ENCODE peak calls at places on chromosomes 5 and 9, in five cellular contexts. Q, U, I, H and L are unnamed samples.

GRCh38 chr9:131420913-131421312 is 27.0 kb downstream of the PRRC2B start:
- DNase-seq in U (no peak), H (peak), I (no peak), Q (no peak), L (no peak)

GRCh38 chr9:100601216-100601615 is 23.3 kb downstream of the CAVIN4 start:
- DNase-seq in U (peak), H (peak), I (no peak), Q (no peak), L (peak)

GRCh38 chr5:16065810-16066209 is 113.8 kb downstream of the MARCHF11 start:
- DNase-seq in H (no peak), I (no peak), U (no peak), Q (no peak), L (no peak)

GRCh38 chr9:77807846-77808749 is 160.0 kb upstream of the GNA14 start:
- DNase-seq in U (no peak), Q (no peak), I (no peak), H (peak), L (no peak)

GRCh38 chr5:53031695-53032096 is 42.5 kb downstream of the ITGA2 start:
- DNase-seq in H (peak), Q (no peak), I (no peak), U (no peak), L (no peak)

GRCh38 chr5:55407059-55407684 is 99.4 kb downstream of the MTREX start:
- DNase-seq in H (peak), Q (no peak), U (no peak), I (no peak), L (peak)

GRCh38 chr5:149895416-149896345 is 48.9 kb downstream of the PDE6A start:
- DNase-seq in I (no peak), U (no peak), H (peak), Q (no peak), L (no peak)

GRCh38 chr9:123724211-123724831 is 205.6 kb downstream of the DENND1A start:
- DNase-seq in Q (no peak), U (no peak), I (no peak), H (peak), L (peak)

GRCh38 chr5:169150108-169150507 is 150.8 kb downstream of the SLIT3 start:
- DNase-seq in I (no peak), U (no peak), Q (no peak), H (no peak), L (no peak)

GRCh38 chr9:133437753-133438531 is 15.8 kb downstream of the ADAMTS13 start:
- DNase-seq in I (no peak), U (no peak), H (no peak), Q (no peak), L (peak)
- TF ChIP-seq CTCF in I (no peak), U (no peak), H (peak), Q (no peak), L (peak)

DNA sequence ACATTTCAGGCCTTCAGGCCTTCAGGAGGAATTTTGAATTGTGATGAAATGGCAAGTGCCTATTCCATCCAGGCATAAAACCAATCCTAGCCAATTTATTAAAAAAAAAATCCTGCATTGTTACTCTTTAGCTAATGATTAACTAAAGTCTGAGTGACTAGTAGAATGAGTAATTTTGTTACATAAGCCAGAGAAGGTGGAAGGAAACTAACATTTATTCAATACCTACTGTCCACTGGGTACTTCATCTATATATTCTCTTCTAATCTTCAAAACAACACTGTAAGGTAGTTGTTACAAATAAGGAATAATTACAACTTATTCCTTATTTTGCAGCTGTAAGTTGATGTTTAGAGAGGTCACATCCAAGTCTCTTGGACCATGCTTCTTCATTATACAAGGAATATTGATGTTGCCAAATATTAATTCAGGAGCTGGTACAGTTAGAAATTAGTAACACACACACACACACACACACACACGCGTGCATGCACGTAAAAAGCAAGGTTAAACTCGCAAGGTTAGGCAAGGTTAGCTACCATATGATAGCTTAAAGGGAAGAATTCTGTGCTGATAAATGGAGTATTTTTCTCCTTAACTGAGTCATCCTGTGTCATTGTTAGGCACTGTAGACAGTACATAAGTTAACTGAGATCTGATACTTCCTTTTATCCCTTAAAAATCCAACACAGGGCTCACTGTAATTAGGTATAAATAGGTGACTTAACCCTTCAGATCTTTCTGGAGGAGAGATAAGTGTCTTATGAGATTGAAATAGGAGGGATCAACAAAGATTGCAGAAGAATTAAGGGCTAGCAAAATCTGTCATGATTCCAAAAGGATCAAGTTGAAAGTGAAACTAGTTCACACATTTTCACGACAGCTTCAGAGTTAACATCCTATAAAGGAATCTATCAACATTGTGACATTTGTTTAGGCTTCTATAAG is 596.9 kb downstream of the PDE4D start:
- DNase-seq in I (no peak), Q (no peak), H (peak), U (no peak), L (no peak)
- H3K4me3 ChIP-seq in I (no peak), Q (peak), H (no peak), U (peak), L (no peak)

DNA sequence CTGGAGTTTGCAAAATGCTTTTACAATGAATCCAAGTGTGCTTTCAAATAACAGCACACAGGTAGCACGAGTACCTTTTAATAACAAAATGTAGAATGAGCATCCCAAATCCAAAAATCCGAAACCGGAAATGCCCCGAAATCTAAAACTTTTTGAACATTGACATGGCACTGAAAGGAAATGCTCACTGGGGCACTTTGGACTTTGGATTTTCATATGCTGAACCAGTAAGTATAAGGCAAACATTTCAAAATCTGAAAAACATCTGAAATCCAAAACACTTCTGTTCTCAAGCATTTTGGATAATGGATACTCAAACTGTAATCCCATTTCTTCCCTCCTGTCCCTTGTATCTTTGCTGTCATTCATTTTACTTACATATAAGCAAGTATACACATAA is 50.1 kb downstream of the GCNT4 start:
- DNase-seq in I (no peak), Q (no peak), H (no peak), U (no peak), L (no peak)
- TF ChIP-seq CTCF in I (no peak), Q (no peak), H (no peak), U (no peak), L (no peak)

GRCh38 chr5:173971681-173972080 is 17.3 kb upstream of the C5orf47 start:
- DNase-seq in Q (no peak), H (no peak), U (no peak), I (no peak), L (no peak)

GRCh38 chr5:173974688-173975239 is 14.2 kb upstream of the C5orf47 start:
- DNase-seq in U (no peak), I (no peak), Q (no peak), H (no peak), L (no peak)

GRCh38 chr5:173970878-173971650 is 17.9 kb upstream of the C5orf47 start:
- DNase-seq in H (no peak), U (no peak), Q (peak), I (no peak), L (no peak)

GRCh38 chr5:173973614-173973969 is 15.4 kb upstream of the C5orf47 start:
- DNase-seq in H (no peak), U (peak), I (no peak), Q (no peak), L (no peak)

DNA sequence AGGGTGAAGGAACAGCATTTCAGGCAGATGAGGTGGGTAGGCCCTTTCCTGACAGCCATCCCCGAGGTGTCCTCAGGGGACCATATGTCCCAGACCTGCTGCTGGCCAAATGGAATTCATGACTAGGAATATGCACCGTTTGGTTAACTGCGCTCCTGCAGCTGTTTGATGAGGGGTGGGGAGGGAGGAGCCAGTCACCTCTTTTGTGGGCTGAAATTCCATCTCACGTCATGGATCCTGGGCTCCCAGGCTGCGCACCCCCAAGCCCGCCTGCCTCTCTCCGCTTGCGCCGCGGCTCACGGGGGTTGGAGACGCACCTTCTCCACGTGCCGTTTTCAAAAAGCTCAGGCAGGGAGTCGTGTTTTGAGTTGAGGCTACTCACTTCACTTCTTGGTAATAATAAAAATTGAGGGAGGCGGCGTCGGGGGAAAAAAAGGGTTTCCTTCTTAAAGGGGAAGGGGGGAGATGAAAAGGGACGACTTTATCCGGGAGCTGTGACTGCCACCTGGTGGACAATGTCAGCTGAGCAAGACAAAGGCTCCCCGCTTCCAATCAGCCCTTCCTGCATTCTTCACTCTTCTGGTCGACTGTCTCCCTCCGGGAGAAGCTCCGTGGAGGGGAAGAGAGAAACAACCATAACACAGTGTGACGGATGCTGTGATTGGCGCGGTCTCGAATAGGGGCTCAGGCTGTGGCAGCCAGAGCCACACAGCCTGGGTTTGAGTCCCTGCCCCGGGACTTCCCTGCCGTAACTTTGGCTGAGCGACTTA is 15.9 kb upstream of the C5orf47 start:
- DNase-seq in Q (peak), U (peak), H (peak), I (peak), L (peak)
- H3K4me3 ChIP-seq in Q (peak), U (peak), H (peak), I (peak), L (peak)

GRCh38 chr5:8864053-8864452 is 681.8 kb downstream of the SEMA5A start:
- DNase-seq in U (no peak), H (peak), I (no peak), Q (no peak), L (peak)
- TF ChIP-seq CTCF in U (peak), H (peak), I (no peak), Q (no peak), L (peak)

GRCh38 chr5:38086777-38087176 is 171.6 kb upstream of the EGFLAM start:
- DNase-seq in U (no peak), Q (no peak), H (no peak), I (no peak), L (no peak)
- H3K4me3 ChIP-seq in U (no peak), Q (no peak), H (no peak), I (no peak), L (no peak)

GRCh38 chr9:121021294-121021693 is 28.8 kb downstream of the C5 start:
- DNase-seq in U (no peak), H (peak), Q (peak), I (no peak), L (no peak)

GRCh38 chr9:121026260-121026691 is 23.8 kb downstream of the C5 start:
- DNase-seq in U (no peak), H (peak), I (no peak), Q (no peak), L (no peak)

GRCh38 chr9:121026768-121027167 is 23.3 kb downstream of the C5 start:
- DNase-seq in H (no peak), Q (no peak), U (no peak), I (no peak), L (no peak)

GRCh38 chr9:121024237-121024636 is 25.8 kb downstream of the C5 start:
- DNase-seq in U (no peak), I (no peak), Q (no peak), H (no peak), L (no peak)

GRCh38 chr9:121023064-121023463 is 27.0 kb downstream of the C5 start:
- DNase-seq in I (no peak), U (no peak), Q (no peak), H (peak), L (no peak)
- TF ChIP-seq CTCF in I (no peak), U (no peak), Q (no peak), H (peak), L (no peak)

GRCh38 chr5:8114597-8115266 is 245.8 kb downstream of the MTRR start:
- DNase-seq in H (no peak), Q (no peak), U (peak), I (no peak), L (no peak)
- H3K4me3 ChIP-seq in H (no peak), Q (no peak), U (no peak), I (no peak), L (no peak)

DNA sequence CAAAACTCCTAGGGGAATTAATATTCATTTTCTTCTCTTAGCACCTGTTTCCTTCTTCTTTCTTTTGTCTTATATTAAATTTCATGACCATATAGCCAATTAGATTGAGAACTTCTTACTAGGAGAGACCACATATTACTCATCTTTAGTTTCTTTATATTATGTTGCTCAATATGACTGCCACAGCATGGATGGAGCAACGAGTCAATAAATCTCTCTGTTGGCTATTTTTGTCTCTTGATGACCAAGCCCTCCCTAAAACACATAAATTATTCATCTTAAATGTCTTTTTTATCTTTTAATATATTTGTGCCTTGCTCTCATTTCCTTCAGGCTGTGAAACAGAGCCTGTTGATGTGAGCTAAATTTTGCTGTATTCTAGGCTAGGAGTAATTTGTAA is 123.0 kb downstream of the ADAMTSL1 start:
- DNase-seq in H (peak), U (no peak), I (no peak), Q (no peak), L (no peak)
- TF ChIP-seq CTCF in H (no peak), U (no peak), I (no peak), Q (no peak), L (no peak)

GRCh38 chr5:14728109-14728938 is 63.8 kb downstream of the OTULIN start:
- DNase-seq in H (no peak), U (peak), I (no peak), Q (no peak), L (no peak)

GRCh38 chr5:14723648-14724231 is 59.2 kb downstream of the OTULIN start:
- DNase-seq in U (no peak), H (peak), Q (no peak), I (no peak), L (peak)

GRCh38 chr5:14727428-14727865 is 62.9 kb downstream of the OTULIN start:
- DNase-seq in I (peak), H (peak), Q (peak), U (peak), L (peak)

GRCh38 chr5:14724633-14725032 is 60.1 kb downstream of the OTULIN start:
- DNase-seq in Q (no peak), I (no peak), U (no peak), H (no peak), L (no peak)

DNA sequence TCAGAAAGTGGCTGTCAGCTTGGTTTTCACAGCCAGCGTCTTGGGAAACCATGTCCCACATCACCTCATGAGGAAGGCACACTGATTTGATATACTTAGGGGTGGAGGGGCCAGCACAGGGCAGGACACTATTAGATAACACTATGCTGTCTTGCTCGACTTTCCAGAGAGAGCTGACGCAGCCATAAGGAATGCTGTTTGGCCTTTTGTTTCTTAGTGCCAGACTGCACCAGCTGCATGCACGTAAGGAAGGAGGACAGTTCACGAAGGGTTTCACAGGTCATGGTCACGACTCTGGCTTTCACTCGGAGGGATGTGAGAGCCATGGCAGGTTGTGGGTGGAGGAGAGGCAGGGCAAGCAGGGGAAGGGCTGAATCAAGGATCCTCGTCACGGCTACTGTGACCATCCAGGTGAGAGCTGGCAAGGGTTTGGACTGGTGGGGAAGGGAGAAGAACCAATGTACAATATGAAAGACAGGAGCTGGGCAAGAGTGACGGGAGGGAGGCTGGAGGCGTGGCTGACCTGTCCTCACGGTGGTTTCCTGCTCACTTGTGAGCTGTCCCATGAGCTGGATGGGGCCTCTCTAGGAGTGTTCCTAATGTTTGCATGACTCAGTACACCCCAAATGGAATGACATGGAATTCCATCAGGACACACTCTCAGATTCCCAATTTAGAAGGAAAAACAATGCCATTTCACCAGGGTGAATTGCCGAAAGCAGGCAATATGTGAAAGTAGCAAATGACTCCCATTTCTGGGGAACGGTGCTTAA is 61.7 kb downstream of the OTULIN start:
- DNase-seq in U (no peak), I (no peak), H (peak), Q (no peak), L (no peak)
- H3K4me3 ChIP-seq in U (no peak), I (no peak), H (no peak), Q (no peak), L (no peak)